ENCODE peak calls at places on chromosomes 7 and 10, in ten cellular contexts. D is AG04449; V is testis; J is ovary; E is naive thymus-derived CD4-positive, alpha-beta T cell; W is Panc1; M is heart left ventricle; L is cardiac fibroblast; R is HCT116; U is psoas muscle. B is an unnamed sample.

GRCh38 chr10:102384053-102384452 is 11.5 kb upstream of the NFKB2 start:
- DNase-seq in D (no peak), V (no peak), J (no peak), E (no peak), W (no peak), M (no peak), L (peak; percentile 28), R (no peak), U (no peak), B (no peak)

GRCh38 chr10:70323697-70324340 is 40.0 kb upstream of the NPFFR1 start:
- DNase-seq in D (no peak), V (no peak), J (no peak), E (no peak), W (no peak), M (no peak), L (no peak), R (no peak), U (no peak), B (no peak)

GRCh38 chr7:133853706-133854276 is 273.3 kb upstream of the LRGUK start:
- DNase-seq in D (peak; percentile 82), V (peak; percentile 28), J (no peak), E (no peak), W (peak; percentile 51), M (no peak), L (peak; percentile 89), R (peak; percentile 54), U (no peak), B (peak; percentile 81)

GRCh38 chr10:19922236-19922963 is 106.2 kb downstream of the PLXDC2 start:
- DNase-seq in D (no peak), V (peak; percentile 38), J (peak; percentile 45), E (no peak), W (no peak), M (no peak), L (peak; percentile 90), R (no peak), U (no peak), B (peak; percentile 94)

GRCh38 chr7:73719806-73720169 is 319 bp upstream of the STX1A start:
- DNase-seq in D (no peak), V (no peak), J (no peak), E (no peak), W (no peak), M (no peak), L (peak; percentile 36), R (no peak), U (no peak), B (no peak)

GRCh38 chr7:25179771-25180591 is 48.3 kb downstream of the NPVF start:
- DNase-seq in D (no peak), V (peak; percentile 94), J (peak; percentile 90), E (peak; percentile 98), W (peak; percentile 25), M (peak; percentile 91), L (peak; percentile 81), R (peak; percentile 32), U (peak; percentile 95), B (peak; percentile 82)

GRCh38 chr7:158328376-158329013 is 259.1 kb downstream of the PTPRN2 start:
- DNase-seq in D (no peak), V (no peak), J (no peak), E (no peak), W (no peak), M (no peak), L (no peak), R (no peak), U (no peak), B (no peak)

GRCh38 chr10:24440817-24441790 is 232.2 kb downstream of the KIAA1217 start:
- DNase-seq in D (no peak), V (no peak), J (no peak), E (no peak), W (no peak), M (no peak), L (peak; percentile 70), R (no peak), U (no peak), B (peak; percentile 89)

GRCh38 chr7:45922810-45923209 is 1.7 kb upstream of the IGFBP3 start:
- DNase-seq in D (no peak), V (no peak), J (no peak), E (no peak), W (no peak), M (no peak), L (peak; percentile 56), R (no peak), U (no peak), B (no peak)

GRCh38 chr7:45924283-45924682 is 3.2 kb upstream of the IGFBP3 start:
- DNase-seq in D (no peak), V (no peak), J (no peak), E (no peak), W (no peak), M (peak; percentile 40), L (peak; percentile 86), R (no peak), U (no peak), B (peak; percentile 84)

GRCh38 chr7:45921699-45922519 is 837 bp upstream of the IGFBP3 start:
- DNase-seq in D (no peak), V (peak; percentile 80), J (peak; percentile 61), E (no peak), W (no peak), M (peak; percentile 58), L (peak; percentile 85), R (peak; percentile 44), U (peak; percentile 65), B (peak; percentile 83)

GRCh38 chr7:45923818-45924217 is 2.7 kb upstream of the IGFBP3 start:
- DNase-seq in D (no peak), V (no peak), J (no peak), E (no peak), W (no peak), M (no peak), L (no peak), R (no peak), U (no peak), B (no peak)

DNA sequence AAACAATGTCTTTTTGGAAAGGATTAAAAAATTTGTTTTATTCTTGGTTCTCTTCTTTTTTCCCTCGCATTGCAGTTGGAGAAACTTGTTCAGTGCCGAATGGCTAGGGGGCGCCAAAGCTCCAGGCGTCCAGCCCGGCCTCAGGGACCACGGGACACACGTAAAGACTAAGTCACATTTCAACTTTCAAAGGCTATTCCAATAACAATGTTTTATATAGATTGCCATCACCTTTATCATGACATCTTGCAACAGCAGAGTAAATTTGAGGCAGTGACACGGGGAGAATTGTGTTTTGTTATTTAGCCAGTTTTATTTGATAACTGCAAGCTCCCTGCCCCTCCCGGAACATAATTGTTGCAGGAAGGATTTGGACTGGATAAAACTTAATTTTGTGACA is 2.2 kb upstream of the IGFBP3 start:
- DNase-seq in D (no peak), V (peak; percentile 88), J (peak; percentile 66), E (peak; percentile 51), W (no peak), M (peak; percentile 71), L (peak; percentile 85), R (no peak), U (peak; percentile 83), B (peak; percentile 83)
- H3K4me3 ChIP-seq in D (no peak overlapping the region), V (no peak overlapping the region), J (no peak overlapping the region), E (no peak overlapping the region), W (peak overlapping the region; percentile 46), M (peak overlapping the region; percentile 55), L (no peak overlapping the region), R (no peak overlapping the region), U (peak overlapping the region; percentile 65), B (peak overlapping the region; percentile 37)

GRCh38 chr10:3207351-3207750 is 34.8 kb upstream of the PITRM1 start:
- DNase-seq in D (no peak), V (no peak), J (no peak), E (no peak), W (no peak), M (no peak), L (no peak), R (no peak), U (no peak), B (no peak)

GRCh38 chr10:3213174-3213573 is 40.6 kb upstream of the PITRM1 start:
- DNase-seq in D (no peak), V (no peak), J (no peak), E (no peak), W (no peak), M (no peak), L (no peak), R (no peak), U (peak; percentile 84), B (peak; percentile 13)

GRCh38 chr10:3208481-3209406 is 36.2 kb upstream of the PITRM1 start:
- DNase-seq in D (no peak), V (no peak), J (no peak), E (no peak), W (no peak), M (no peak), L (no peak), R (no peak), U (no peak), B (no peak)

GRCh38 chr10:3206516-3207157 is 34.1 kb upstream of the PITRM1 start:
- DNase-seq in D (no peak), V (no peak), J (no peak), E (no peak), W (no peak), M (no peak), L (no peak), R (no peak), U (no peak), B (no peak)

DNA sequence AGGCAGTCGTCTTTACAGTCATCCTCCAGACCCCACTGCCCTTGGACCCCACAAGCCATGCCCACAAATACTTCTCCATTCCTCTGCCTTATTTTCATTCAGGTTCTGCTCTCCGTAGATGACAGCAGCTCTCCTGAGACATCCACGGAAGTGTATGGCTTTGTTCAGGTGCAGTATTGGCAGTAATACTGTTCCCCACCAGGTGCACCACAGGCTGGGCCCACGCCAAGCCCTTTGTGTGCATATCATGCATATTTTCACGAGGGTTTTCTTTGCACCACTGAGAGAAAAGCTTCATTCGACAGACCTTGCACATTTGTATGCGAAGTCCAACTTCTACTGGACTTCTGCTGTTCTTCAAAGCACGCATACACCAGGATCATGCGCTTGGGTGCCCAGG is 37.7 kb upstream of the PITRM1 start:
- DNase-seq in D (no peak), V (no peak), J (no peak), E (no peak), W (no peak), M (no peak), L (no peak), R (no peak), U (no peak), B (no peak)
- H3K4me3 ChIP-seq in D (no peak overlapping the region), V (no peak overlapping the region), J (no peak overlapping the region), E (no peak overlapping the region), W (no peak overlapping the region), M (no peak overlapping the region), L (no peak overlapping the region), R (no peak overlapping the region), U (no peak overlapping the region), B (no peak overlapping the region)

DNA sequence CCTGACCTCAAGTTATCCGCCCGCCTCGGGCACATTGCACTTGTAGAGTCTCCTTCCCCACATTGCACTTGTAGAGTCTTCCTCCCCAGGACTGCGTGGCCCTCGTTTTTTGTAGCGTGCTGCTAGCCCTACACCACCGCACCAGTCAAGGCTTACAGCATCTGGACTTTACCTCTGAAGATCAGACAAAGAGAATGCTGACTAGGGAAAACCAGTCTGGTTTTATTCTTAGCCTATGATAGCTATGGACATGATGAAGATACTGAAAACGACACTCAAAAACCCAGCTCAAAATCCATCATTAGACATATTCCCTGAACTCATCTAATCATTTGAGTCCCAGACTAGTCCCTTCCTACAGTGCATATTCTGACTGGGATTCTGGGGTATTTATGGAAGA is 71.9 kb upstream of the AKR1E2 start:
- DNase-seq in D (no peak), V (no peak), J (no peak), E (no peak), W (no peak), M (no peak), L (no peak), R (no peak), U (no peak), B (no peak)
- H3K4me3 ChIP-seq in D (no peak overlapping the region), V (no peak overlapping the region), J (no peak overlapping the region), E (no peak overlapping the region), W (no peak overlapping the region), M (no peak overlapping the region), L (no peak overlapping the region), R (no peak overlapping the region), U (no peak overlapping the region), B (no peak overlapping the region)

GRCh38 chr7:100944138-100944537 is 5.2 kb upstream of the MUC3A start:
- DNase-seq in D (no peak), V (no peak), J (no peak), E (no peak), W (no peak), M (no peak), L (no peak), R (no peak), U (no peak), B (no peak)

GRCh38 chr7:100943693-100944092 is 5.6 kb upstream of the MUC3A start:
- DNase-seq in D (no peak), V (no peak), J (no peak), E (no peak), W (no peak), M (no peak), L (no peak), R (no peak), U (no peak), B (no peak)

GRCh38 chr7:100946766-100947365 is 2.5 kb upstream of the MUC3A start:
- DNase-seq in D (no peak), V (no peak), J (no peak), E (no peak), W (no peak), M (no peak), L (no peak), R (no peak), U (no peak), B (no peak)

GRCh38 chr7:100946111-100946510 is 3.2 kb upstream of the MUC3A start:
- DNase-seq in D (no peak), V (no peak), J (no peak), E (no peak), W (no peak), M (no peak), L (no peak), R (no peak), U (no peak), B (no peak)

DNA sequence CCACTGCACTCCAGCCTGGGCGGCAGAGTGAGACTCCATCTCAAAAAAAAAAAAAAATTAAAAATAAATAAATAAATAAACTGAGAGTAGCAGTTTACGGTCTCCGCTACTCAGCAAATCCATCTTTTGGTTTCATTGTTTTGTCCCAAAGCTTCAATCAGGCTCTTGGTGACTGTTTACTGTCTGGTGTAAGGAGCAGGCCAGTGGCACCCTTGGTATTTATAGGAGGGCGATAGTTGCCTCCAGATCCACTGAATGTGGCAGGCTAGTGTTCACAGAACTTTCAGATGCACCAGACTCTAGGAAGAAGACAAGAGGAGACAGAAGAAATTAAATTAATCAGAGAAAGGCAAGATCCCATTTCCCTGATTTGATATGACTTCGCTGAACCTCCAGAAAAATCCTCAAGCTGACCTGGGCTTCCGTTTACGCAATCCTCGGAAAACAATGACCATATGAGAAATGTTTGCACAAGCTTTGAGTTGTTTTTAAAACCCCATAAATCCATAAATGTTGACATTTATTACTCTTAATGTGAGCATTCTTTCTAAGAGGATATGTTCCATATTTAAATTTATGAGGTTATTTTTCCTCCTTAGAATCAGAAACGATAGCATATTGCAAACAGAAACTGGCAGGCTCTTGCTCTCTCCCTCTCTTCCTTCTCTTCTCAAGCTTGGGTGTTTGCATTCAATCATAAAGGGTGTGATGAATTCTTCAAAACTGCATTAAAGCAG is 7.1 kb upstream of the MUC3A start:
- DNase-seq in D (no peak), V (no peak), J (no peak), E (no peak), W (peak; percentile 59), M (no peak), L (no peak), R (no peak), U (no peak), B (no peak)
- H3K4me3 ChIP-seq in D (no peak overlapping the region), V (no peak overlapping the region), J (no peak overlapping the region), E (no peak overlapping the region), W (peak overlapping the region; percentile 34), M (no peak overlapping the region), L (no peak overlapping the region), R (no peak overlapping the region), U (no peak overlapping the region), B (no peak overlapping the region)

B was measured in astrocyte of the spinal cord.